ENCODE peak calls at places on chromosomes 3 and 15, in six cellular contexts. X is psoas muscle; Q is CD8-positive, alpha-beta T cell; W is Caco-2; Z is GM12878; V is mesendoderm. T is an unnamed sample.

GRCh38 chr3:113165841-113166240 is 45.5 kb upstream of the BOC start:
- DNase-seq in Q (no peak), W (no peak), X (no peak), V (no peak), Z (no peak), T (no peak)

GRCh38 chr3:52181543-52181942 is 16.4 kb upstream of the ALAS1 start:
- DNase-seq in Q (no peak), V (no peak), X (no peak), Z (no peak), W (no peak), T (no peak)

GRCh38 chr3:14221902-14222301 is 43.3 kb downstream of the LSM3 start:
- DNase-seq in X (no peak), Q (no peak), V (no peak), W (no peak), Z (no peak), T (no peak)

GRCh38 chr15:94232107-94232506 is 746 bp downstream of the MCTP2 start:
- DNase-seq in W (no peak), V (no peak), X (no peak), Z (peak; percentile 28), Q (no peak), T (no peak)

GRCh38 chr3:126671521-126671920 is 16.6 kb upstream of the TXNRD3 start:
- DNase-seq in X (no peak), W (no peak), V (peak; percentile 61), Q (no peak), Z (no peak), T (no peak)

GRCh38 chr3:57068437-57069089 is 8.1 kb downstream of the SPATA12 start:
- DNase-seq in Z (peak; percentile 95), W (no peak), V (no peak), X (peak; percentile 64), Q (peak; percentile 13), T (peak; percentile 5)

GRCh38 chr15:35038655-35039534 is 46.2 kb downstream of the NANOGP8 start:
- DNase-seq in V (peak; percentile 13), Q (no peak), W (no peak), Z (no peak), X (no peak), T (no peak)

GRCh38 chr3:125556314-125556713 is 36.3 kb upstream of the SNX4 start:
- DNase-seq in W (no peak), X (no peak), Z (no peak), Q (no peak), V (peak; percentile 13), T (no peak)

GRCh38 chr15:93987068-93987467 is 244.3 kb upstream of the MCTP2 start:
- DNase-seq in V (no peak), X (no peak), Q (peak; percentile 33), W (no peak), Z (no peak), T (peak; percentile 54)

GRCh38 chr3:157130138-157130880 is 29.6 kb downstream of the CCNL1 start:
- DNase-seq in W (peak; percentile 89), V (peak; percentile 96), Z (no peak), X (peak; percentile 83), Q (peak; percentile 81), T (peak; percentile 66)

DNA sequence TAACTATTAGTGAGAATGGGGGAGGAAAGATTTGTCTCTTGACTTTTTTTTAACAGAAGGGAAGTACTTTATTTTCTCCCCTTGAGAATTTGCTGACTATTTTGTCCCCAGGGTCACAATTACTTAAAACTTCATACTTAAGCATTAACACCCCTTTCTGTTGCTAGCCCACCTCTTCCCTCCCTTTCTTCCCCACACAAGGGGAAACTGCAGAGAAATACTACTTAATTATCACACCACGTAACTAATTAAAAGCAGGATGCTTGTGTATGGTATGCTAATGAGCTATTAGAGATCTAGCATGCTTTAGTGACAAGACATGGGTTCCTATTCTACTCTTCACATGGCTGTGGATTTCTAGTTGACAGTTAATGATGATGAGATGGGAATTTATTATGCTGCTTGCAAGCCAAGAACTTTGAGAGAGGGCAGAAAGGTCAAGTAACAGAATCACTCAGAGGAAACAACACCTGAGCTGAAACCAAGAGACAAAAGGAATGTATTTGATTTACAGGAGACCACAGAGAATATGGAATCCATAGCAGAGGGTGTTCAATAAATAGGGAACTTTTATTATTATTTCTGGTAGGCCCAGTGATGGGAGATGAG is 179.2 kb downstream of the LSAMP start:
- DNase-seq in W (no peak), Z (peak; percentile 28), X (no peak), V (no peak), Q (no peak), T (no peak)
- H3K4me3 ChIP-seq in W (no peak overlapping the region), Z (no peak overlapping the region), X (no peak overlapping the region), V (no peak overlapping the region), Q (no peak overlapping the region), T (no peak overlapping the region)

GRCh38 chr3:71392277-71392676 is 191.3 kb downstream of the FOXP1 start:
- DNase-seq in Z (no peak), X (no peak), V (no peak), Q (no peak), W (no peak), T (no peak)
- H3K4me1 ChIP-seq in Z (peaks cover 27% of the 10 kb centered on the region), X (peaks cover 24% of the 10 kb centered on the region), V (peaks cover 4% of the 10 kb centered on the region), Q (peaks cover 70% of the 10 kb centered on the region), W (no peaks in the 10 kb centered on the region), T (peaks cover 78% of the 10 kb centered on the region)

GRCh38 chr15:91498046-91498445 is 355.5 kb upstream of the SLCO3A1 start:
- DNase-seq in V (no peak), Z (no peak), W (no peak), X (no peak), Q (no peak), T (no peak)

GRCh38 chr15:91496754-91497691 is 356.5 kb upstream of the SLCO3A1 start:
- DNase-seq in Z (no peak), Q (no peak), X (no peak), W (no peak), V (no peak), T (no peak)

GRCh38 chr15:91499774-91500383 is 353.6 kb upstream of the SLCO3A1 start:
- DNase-seq in X (no peak), V (peak; percentile 18), Z (no peak), W (no peak), Q (no peak), T (no peak)
- H3K4me3 ChIP-seq in X (no peak overlapping the region), V (no peak overlapping the region), Z (no peak overlapping the region), W (no peak overlapping the region), Q (no peak overlapping the region), T (no peak overlapping the region)

GRCh38 chr3:72447059-72447946 is 400.9 kb downstream of the SHQ1 start:
- DNase-seq in Z (no peak), V (peak; percentile 93), Q (peak; percentile 92), X (peak; percentile 97), W (peak; percentile 96), T (peak; percentile 96)

GRCh38 chr3:72448375-72448823 is 399.8 kb downstream of the SHQ1 start:
- DNase-seq in W (no peak), Z (no peak), V (no peak), Q (no peak), X (no peak), T (no peak)

GRCh38 chr3:72445827-72446405 is 402.3 kb downstream of the SHQ1 start:
- DNase-seq in X (no peak), W (no peak), Q (no peak), Z (no peak), V (no peak), T (no peak)

GRCh38 chr3:72444642-72445223 is 403.5 kb downstream of the SHQ1 start:
- DNase-seq in X (no peak), Z (no peak), Q (no peak), V (no peak), W (no peak), T (no peak)

GRCh38 chr3:72446406-72447058 is 401.7 kb downstream of the SHQ1 start:
- DNase-seq in X (no peak), V (peak; percentile 81), Q (peak; percentile 38), Z (no peak), W (no peak), T (no peak)
- H3K4me1 ChIP-seq in X (peaks cover 26% of the 10 kb centered on the region), V (peaks cover 10% of the 10 kb centered on the region), Q (peaks cover 37% of the 10 kb centered on the region), Z (peaks cover 6% of the 10 kb centered on the region), W (peaks cover 28% of the 10 kb centered on the region), T (peaks cover 53% of the 10 kb centered on the region)

GRCh38 chr3:30625541-30626438 is 19.4 kb downstream of the TGFBR2 start:
- DNase-seq in X (no peak), V (peak; percentile 35), Q (no peak), W (peak; percentile 81), Z (no peak), T (no peak)
- H3K4me3 ChIP-seq in X (no peak overlapping the region), V (no peak overlapping the region), Q (no peak overlapping the region), W (no peak overlapping the region), Z (no peak overlapping the region), T (no peak overlapping the region)

GRCh38 chr3:48556796-48557626 is at the start of gene PFKFB4:
- DNase-seq in V (peak; percentile 100), Q (peak; percentile 99), Z (peak; percentile 99), W (peak; percentile 99), X (peak; percentile 100), T (peak; percentile 99)
- H3K4me1 ChIP-seq in V (peaks cover 8% of the 10 kb centered on the region), Q (peaks cover 7% of the 10 kb centered on the region), Z (peaks cover 47% of the 10 kb centered on the region), W (peaks cover 28% of the 10 kb centered on the region), X (peaks cover 33% of the 10 kb centered on the region), T (peaks cover 6% of the 10 kb centered on the region)

GRCh38 chr3:184381261-184382224 is 1.7 kb downstream of the CHRD start:
- DNase-seq in V (peak; percentile 80), W (no peak), Z (no peak), Q (no peak), X (no peak), T (no peak)
- H3K4me3 ChIP-seq in V (no peak overlapping the region), W (no peak overlapping the region), Z (no peak overlapping the region), Q (peak overlapping the region; percentile 47), X (peak overlapping the region; percentile 72), T (no peak overlapping the region)

DNA sequence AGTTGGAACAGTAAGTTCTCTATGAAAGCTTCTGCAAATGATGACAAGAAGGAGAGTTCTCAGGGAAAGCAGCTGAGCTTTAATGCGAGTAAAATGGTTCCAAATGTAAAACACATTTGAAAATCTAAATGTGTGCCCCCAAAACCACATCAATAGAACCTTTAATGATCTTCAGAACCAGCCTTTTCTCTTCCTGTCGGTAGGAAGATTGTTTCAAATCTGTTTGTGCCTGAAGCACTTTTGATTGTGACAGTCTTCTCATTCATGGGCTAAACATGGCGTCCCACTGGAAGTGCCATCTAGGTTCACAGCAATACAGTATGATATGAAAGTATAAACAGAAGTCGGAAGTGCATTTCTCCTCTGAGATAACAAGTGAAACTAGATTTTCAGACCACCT is 170.4 kb upstream of the GBE1 start:
- DNase-seq in V (no peak), X (no peak), Q (no peak), Z (no peak), W (no peak), T (no peak)
- H3K4me1 ChIP-seq in V (no peaks in the 10 kb centered on the region), X (no peaks in the 10 kb centered on the region), Q (no peaks in the 10 kb centered on the region), Z (no peaks in the 10 kb centered on the region), W (no peaks in the 10 kb centered on the region), T (no peaks in the 10 kb centered on the region)

GRCh38 chr3:147945968-147946519 is 536.9 kb downstream of the ZIC1 start:
- DNase-seq in Q (no peak), V (peak; percentile 57), W (peak; percentile 24), Z (peak; percentile 17), X (peak; percentile 52), T (no peak)
- H3K4me3 ChIP-seq in Q (no peak overlapping the region), V (no peak overlapping the region), W (no peak overlapping the region), Z (peak overlapping the region; percentile 37), X (peak overlapping the region; percentile 54), T (no peak overlapping the region)

GRCh38 chr3:12957824-12958792 is 115.1 kb downstream of the IQSEC1 start:
- DNase-seq in W (no peak), X (peak; percentile 28), Q (no peak), Z (no peak), V (no peak), T (no peak)
- H3K4me1 ChIP-seq in W (peaks cover 7% of the 10 kb centered on the region), X (peaks cover 99% of the 10 kb centered on the region), Q (peaks cover 52% of the 10 kb centered on the region), Z (peaks cover 32% of the 10 kb centered on the region), V (peaks cover 10% of the 10 kb centered on the region), T (peaks cover 70% of the 10 kb centered on the region)